ENCODE peak calls at places on chromosomes 11 and 22, in five cellular contexts. O is anterior cingulate cortex, V is lower leg skin, C is SHP77 treated with DMSO at 0.1 percent for 48 hours, G is nucleus accumbens. R is an unnamed sample.

GRCh38 chr11:102320679-102321078 is 3.4 kb downstream of the BIRC3 start:
- DNase-seq in O (no peak), V (no peak), C (no peak), G (no peak), R (no peak)

GRCh38 chr11:29293825-29294224 is 723.0 kb downstream of the KCNA4 start:
- DNase-seq in O (no peak), V (no peak), C (no peak), G (no peak), R (no peak)

GRCh38 chr11:133753150-133753549 is 92.2 kb downstream of the SPATA19 start:
- DNase-seq in O (no peak), V (no peak), C (no peak), G (no peak), R (no peak)

GRCh38 chr11:12799373-12799835 is 125.2 kb downstream of the TEAD1 start:
- DNase-seq in O (no peak), V (no peak), C (no peak), G (no peak), R (no peak)

GRCh38 chr22:27135582-27135981 is 478.2 kb downstream of the MIAT start:
- DNase-seq in O (no peak), V (no peak), C (no peak), G (no peak), R (no peak)

GRCh38 chr11:118058311-118059230 is 18.3 kb upstream of the TMPRSS4 start:
- DNase-seq in O (no peak), V (no peak), C (no peak), G (no peak), R (peak)

GRCh38 chr11:35321532-35322320 is 97.6 kb downstream of the SLC1A2 start:
- DNase-seq in O (no peak), V (no peak), C (no peak), G (no peak), R (no peak)

GRCh38 chr11:60973699-60974098 is 2.2 kb downstream of the CD6 start:
- DNase-seq in O (no peak), V (no peak), C (no peak), G (no peak), R (no peak)

GRCh38 chr11:103215812-103216211 is 106.6 kb downstream of the DYNC2H1 start:
- DNase-seq in O (no peak), V (no peak), C (no peak), G (no peak), R (no peak)

GRCh38 chr11:47270331-47271271 is 668 bp downstream of the MADD start:
- DNase-seq in O (no peak), V (no peak), C (peak), G (no peak), R (peak)

GRCh38 chr11:129731316-129731715 is 84.3 kb upstream of the TMEM45B start:
- DNase-seq in O (no peak), V (peak), C (no peak), G (no peak), R (no peak)

GRCh38 chr22:38056969-38057841 is at the start of gene PICK1:
- DNase-seq in O (peak), V (peak), C (peak), G (peak), R (peak)